ENCODE peak calls at places on chromosomes 5 and 9, in nine cellular contexts. E is MV-4-11, Y is GM13977, R is GM04504, Q is NCI-H1092, X is fibroblast of lung, B is iPS-NIHi11, J is AML-193, H is activated T-cell treated with anti-CD3 and anti-CD28 coated beads for 1 hour. N is an unnamed sample.

GRCh38 chr5:139138790-139139189 is 59.4 kb downstream of the SIL1 start:
- DNase-seq in E (no peak), Y (no peak), R (no peak), Q (peak; percentile 58), X (peak; percentile 74), B (no peak), J (no peak), H (no peak), N (no peak)

GRCh38 chr5:149464796-149465489 is 85.9 kb upstream of the IL17B start:
- DNase-seq in E (no peak), Y (no peak), R (no peak), Q (no peak), X (peak; percentile 73), B (no peak), J (no peak), H (no peak), N (no peak)

GRCh38 chr9:4223434-4223833 is 76.4 kb downstream of the GLIS3 start:
- DNase-seq in E (no peak), Y (no peak), R (no peak), Q (no peak), X (no peak), B (no peak), J (no peak), H (no peak), N (no peak)

GRCh38 chr9:113690055-113690740 is 185.9 kb upstream of the ZNF618 start:
- DNase-seq in E (no peak), Y (no peak), R (no peak), Q (no peak), X (no peak), B (no peak), J (no peak), H (no peak), N (no peak)

GRCh38 chr5:126716861-126717260 is 60.1 kb upstream of the LMNB1 start:
- DNase-seq in E (no peak), Y (no peak), R (no peak), Q (no peak), X (no peak), B (no peak), J (no peak), H (no peak), N (no peak)

GRCh38 chr5:150163547-150164059 is 3.0 kb upstream of the CDX1 start:
- DNase-seq in E (no peak), Y (no peak), R (no peak), Q (no peak), X (no peak), B (no peak), J (no peak), H (no peak), N (no peak)

GRCh38 chr5:58085800-58086199 is 374.1 kb downstream of the PLK2 start:
- DNase-seq in E (no peak), Y (no peak), R (no peak), Q (no peak), X (peak; percentile 92), B (no peak), J (no peak), H (no peak), N (no peak)

GRCh38 chr9:127899200-127899943 is at the start of gene ST6GALNAC6:
- DNase-seq in E (peak; percentile 58), Y (peak; percentile 95), R (peak; percentile 70), Q (peak; percentile 38), X (peak; percentile 71), B (peak; percentile 93), J (peak; percentile 38), H (peak; percentile 61), N (peak; percentile 69)

GRCh38 chr5:112846556-112846955 is 14.5 kb upstream of the SRP19 start:
- DNase-seq in E (no peak), Y (no peak), R (no peak), Q (no peak), X (no peak), B (no peak), J (no peak), H (no peak), N (no peak)

GRCh38 chr9:34203275-34204010 is 24.6 kb downstream of the UBAP1 start:
- DNase-seq in E (no peak), Y (no peak), R (no peak), Q (no peak), X (no peak), B (no peak), J (no peak), H (no peak), N (no peak)

GRCh38 chr9:79799691-79800345 is 228.1 kb downstream of the TLE4 start:
- DNase-seq in E (no peak), Y (no peak), R (no peak), Q (peak; percentile 35), X (peak; percentile 76), B (no peak), J (no peak), H (no peak), N (no peak)

GRCh38 chr9:34578241-34579096 is 11.1 kb downstream of the CNTFR start:
- DNase-seq in E (no peak), Y (no peak), R (no peak), Q (peak; percentile 69), X (peak; percentile 71), B (no peak), J (no peak), H (no peak), N (no peak)

GRCh38 chr5:76705574-76705973 is 10.4 kb upstream of the F2R start:
- DNase-seq in E (peak; percentile 55), Y (no peak), R (no peak), Q (no peak), X (no peak), B (no peak), J (peak; percentile 53), H (no peak), N (no peak)

GRCh38 chr9:114098021-114098659 is 952 bp downstream of the KIF12 start:
- DNase-seq in E (no peak), Y (peak; percentile 42), R (no peak), Q (no peak), X (no peak), B (peak; percentile 92), J (no peak), H (no peak), N (no peak)

GRCh38 chr9:88182501-88182900 is 44.2 kb upstream of the SPATA31C2 start:
- DNase-seq in E (no peak), Y (no peak), R (no peak), Q (no peak), X (no peak), B (no peak), J (no peak), H (no peak), N (no peak)

GRCh38 chr9:126621056-126621918 is 7.6 kb downstream of the LMX1B start:
- DNase-seq in E (no peak), Y (no peak), R (no peak), Q (no peak), X (no peak), B (no peak), J (no peak), H (no peak), N (no peak)

GRCh38 chr9:9790216-9790872 is 822.5 kb downstream of the PTPRD start:
- DNase-seq in E (no peak), Y (peak; percentile 15), R (no peak), Q (peak; percentile 80), X (peak; percentile 2), B (peak; percentile 16), J (peak; percentile 21), H (no peak), N (no peak)

GRCh38 chr9:136762915-136763648 is 1.2 kb downstream of the LCN15 start:
- DNase-seq in E (no peak), Y (peak; percentile 4), R (no peak), Q (no peak), X (peak; percentile 13), B (peak; percentile 89), J (no peak), H (no peak), N (no peak)

GRCh38 chr9:110897899-110898298 is 140.4 kb downstream of the LPAR1 start:
- DNase-seq in E (no peak), Y (no peak), R (no peak), Q (no peak), X (peak; percentile 28), B (no peak), J (no peak), H (no peak), N (no peak)

GRCh38 chr9:72914750-72915149 is 38.1 kb downstream of the ALDH1A1 start:
- DNase-seq in E (no peak), Y (no peak), R (no peak), Q (no peak), X (no peak), B (no peak), J (no peak), H (no peak), N (no peak)

GRCh38 chr5:27172708-27173107 is 134.3 kb upstream of the CDH9 start:
- DNase-seq in E (no peak), Y (no peak), R (no peak), Q (no peak), X (no peak), B (no peak), J (no peak), H (no peak), N (no peak)

GRCh38 chr5:142699105-142699720 is 13.3 kb upstream of the FGF1 start:
- DNase-seq in E (peak; percentile 87), Y (peak; percentile 66), R (peak; percentile 70), Q (peak; percentile 52), X (peak; percentile 59), B (peak; percentile 84), J (peak; percentile 81), H (peak; percentile 72), N (peak; percentile 30)

GRCh38 chr5:90590-91547 is 1.1 kb upstream of the PLEKHG4B start:
- DNase-seq in E (no peak), Y (peak; percentile 25), R (no peak), Q (no peak), X (peak; percentile 31), B (no peak), J (no peak), H (no peak), N (no peak)

GRCh38 chr5:135602882-135603721 is 24.3 kb upstream of the CXCL14 start:
- DNase-seq in E (no peak), Y (no peak), R (no peak), Q (no peak), X (no peak), B (no peak), J (no peak), H (no peak), N (no peak)

N was measured in memory B cell.